ENCODE peak calls at places on chromosomes 6 and 20, in four cellular contexts. T is cardiac septum, M is GM20000, J is fibroblast of mammary gland. X is an unnamed sample.

GRCh38 chr6:121522265-121522664 is 86.8 kb downstream of the GJA1 start:
- DNase-seq in J (peak), T (no peak), M (no peak), X (no peak)

GRCh38 chr6:116175344-116175743 is 49.4 kb upstream of the COL10A1 start:
- DNase-seq in T (no peak), J (no peak), M (no peak), X (no peak)

GRCh38 chr20:53940883-53941546 is 129.4 kb downstream of the BCAS1 start:
- DNase-seq in M (no peak), J (peak), T (no peak), X (no peak)

GRCh38 chr6:155228549-155229166 is 35.2 kb upstream of the CLDN20 start:
- DNase-seq in M (no peak), T (no peak), J (peak), X (no peak)

GRCh38 chr20:61797200-61797599 is 268.5 kb downstream of the TAF4 start:
- DNase-seq in M (no peak), T (no peak), J (no peak), X (no peak)

GRCh38 chr6:69820018-69820417 is 23.2 kb upstream of the LMBRD1 start:
- DNase-seq in J (no peak), M (no peak), T (no peak), X (no peak)

GRCh38 chr6:108737594-108738546 is 110.4 kb upstream of the ARMC2 start:
- DNase-seq in T (no peak), J (peak), M (no peak), X (no peak)

GRCh38 chr6:17032595-17033591 is 69.0 kb upstream of the STMND1 start:
- DNase-seq in M (no peak), T (no peak), J (peak), X (no peak)

GRCh38 chr20:61271273-61272221 is 19.5 kb downstream of the CDH4 start:
- DNase-seq in J (no peak), M (no peak), T (no peak), X (no peak)

GRCh38 chr20:7966176-7966575 is 25.9 kb upstream of the HAO1 start:
- DNase-seq in J (no peak), M (no peak), T (no peak), X (no peak)